ENCODE peak calls at places on chromosome 13, in ten cellular contexts. E is GM04504, F is left lung, D is activated T-cell treated with anti-CD3 and anti-CD28 coated beads for 4 hours, X is esophagus squamous epithelium, K is NCI-H524, C is IMR-90, W is globus pallidus, Y is cerebellar nuclear complex, H is breast epithelium. V is an unnamed sample.

GRCh38 chr13:52070929-52071523 is 46.5 kb downstream of the UTP14C start:
- DNase-seq in F (no peak), W (no peak), K (peak), E (peak), X (no peak), Y (no peak), D (peak), H (no peak), C (peak), V (no peak)

GRCh38 chr13:40129467-40129866 is 474.0 kb downstream of the COG6 start:
- DNase-seq in E (no peak), K (no peak), X (no peak), W (no peak), H (no peak), D (no peak), C (no peak), F (no peak), Y (no peak), V (no peak)

GRCh38 chr13:57138988-57139387 is 1.7 kb upstream of the PRR20A start:
- DNase-seq in X (no peak), Y (no peak), H (no peak), W (no peak), E (no peak), K (no peak), D (no peak), F (no peak), C (no peak), V (no peak)

GRCh38 chr13:30857636-30858035 is 48.4 kb upstream of the MEDAG start:
- DNase-seq in K (no peak), D (no peak), C (no peak), Y (no peak), W (no peak), H (no peak), X (no peak), E (no peak), F (no peak), V (no peak)

GRCh38 chr13:114124921-114125320 is 7.5 kb downstream of the RASA3 start:
- DNase-seq in K (no peak), H (no peak), F (no peak), W (no peak), C (peak), D (peak), X (no peak), E (no peak), Y (no peak), V (no peak)

GRCh38 chr13:72437458-72437857 is 290.0 kb downstream of the MZT1 start:
- DNase-seq in W (no peak), X (no peak), K (no peak), Y (no peak), F (no peak), H (no peak), C (peak), D (no peak), E (peak), V (no peak)

GRCh38 chr13:23992722-23993438 is 95.6 kb upstream of the C1QTNF9B start:
- DNase-seq in H (no peak), C (no peak), F (no peak), Y (no peak), E (no peak), W (peak), D (no peak), K (peak), X (no peak), V (no peak)

GRCh38 chr13:71703145-71703544 is 163.9 kb downstream of the DACH1 start:
- DNase-seq in X (no peak), W (no peak), H (no peak), F (no peak), Y (no peak), D (no peak), E (no peak), C (no peak), K (no peak), V (no peak)

GRCh38 chr13:113837554-113838355 is 26.1 kb downstream of the GAS6 start:
- DNase-seq in X (peak), C (peak), K (no peak), D (no peak), E (peak), Y (no peak), W (peak), F (peak), H (peak), V (no peak)

GRCh38 chr13:37290691-37291090 is 185.2 kb upstream of the CSNK1A1L start:
- DNase-seq in C (no peak), Y (no peak), D (no peak), W (no peak), F (no peak), H (no peak), E (no peak), K (no peak), X (no peak), V (no peak)

GRCh38 chr13:33639158-33639557 is 178.8 kb upstream of the RFC3 start:
- DNase-seq in E (peak), Y (no peak), H (no peak), W (no peak), K (peak), D (no peak), C (peak), F (no peak), X (no peak), V (no peak)

V was measured in NCI-H1930.